ENCODE peak calls at places on chromosomes 12 and 14, in four cellular contexts. F is upper lobe of right lung, S is heart left ventricle, X is pancreas. Q is an unnamed sample.

GRCh38 chr12:65414526-65414925 is 136.0 kb downstream of the MSRB3 start:
- DNase-seq in F (no peak), X (no peak), S (no peak), Q (no peak)

GRCh38 chr12:111443586-111443985 is 37.9 kb downstream of the SH2B3 start:
- DNase-seq in X (no peak), F (no peak), S (no peak), Q (no peak)

GRCh38 chr14:77542349-77543239 is 44.0 kb upstream of the ISM2 start:
- DNase-seq in S (no peak), F (no peak), X (no peak), Q (no peak)

GRCh38 chr14:54737132-54737711 is 165.4 kb downstream of the GCH1 start:
- DNase-seq in S (no peak), F (no peak), X (no peak), Q (no peak)

GRCh38 chr14:96139169-96139568 is 65.5 kb upstream of the BDKRB2 start:
- DNase-seq in S (no peak), X (no peak), F (no peak), Q (no peak)

GRCh38 chr12:42786400-42786799 is 196.9 kb upstream of the PRICKLE1 start:
- DNase-seq in X (no peak), S (no peak), F (no peak), Q (no peak)

GRCh38 chr14:24741871-24742270 is 107.9 kb upstream of the GZMB start:
- DNase-seq in S (no peak), X (no peak), F (no peak), Q (no peak)

GRCh38 chr12:126210026-126210425 is 1144.8 kb downstream of the AACS start:
- DNase-seq in X (no peak), S (no peak), F (no peak), Q (no peak)

GRCh38 chr14:64915797-64916196 is 1.5 kb downstream of the CHURC1 start:
- DNase-seq in X (no peak), F (no peak), S (no peak), Q (no peak)

GRCh38 chr12:7441216-7441615 is 2.7 kb downstream of the CD163L1 start:
- DNase-seq in X (no peak), F (no peak), S (no peak), Q (no peak)

GRCh38 chr12:7444076-7444475 is at the start of gene CD163L1:
- DNase-seq in F (no peak), X (no peak), S (no peak), Q (no peak)

GRCh38 chr12:7444537-7444936 is 584 bp upstream of the CD163L1 start:
- DNase-seq in S (no peak), X (no peak), F (no peak), Q (no peak)

GRCh38 chr12:7434670-7435069 is 9.3 kb downstream of the CD163L1 start:
- DNase-seq in F (no peak), X (no peak), S (no peak), Q (no peak)

GRCh38 chr12:7439579-7440505 is 4.1 kb downstream of the CD163L1 start:
- DNase-seq in F (peak; percentile 68), S (peak; percentile 29), X (peak; percentile 67), Q (peak; percentile 81)
- TF ChIP-seq CTCF in F (no peak), S (no peak), X (no peak), Q (no peak)

DNA sequence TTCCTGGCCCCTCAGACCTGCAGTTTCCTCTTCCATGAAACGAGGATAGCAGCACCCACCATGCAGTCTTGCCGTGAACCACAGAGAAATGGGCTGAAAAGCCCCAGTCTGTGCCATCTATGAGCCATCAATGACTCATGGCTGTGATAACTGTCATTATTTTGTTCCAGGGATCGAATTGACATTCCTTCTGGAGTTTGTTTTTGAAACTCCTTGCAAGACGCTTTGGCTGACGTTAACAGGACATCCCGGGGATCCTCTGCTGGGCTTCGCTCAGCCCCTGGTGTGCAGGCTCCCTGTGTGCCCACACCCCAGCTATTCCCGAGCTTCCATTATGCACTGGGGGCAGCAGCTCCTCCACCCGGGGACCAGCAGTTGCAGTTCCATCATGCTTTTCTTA is 33.8 kb downstream of the MMAB start:
- DNase-seq in S (no peak), F (no peak), X (no peak), Q (no peak)
- H3K27ac ChIP-seq in S (no peak overlapping the region), F (no peak overlapping the region), X (no peak overlapping the region), Q (no peak overlapping the region)

DNA sequence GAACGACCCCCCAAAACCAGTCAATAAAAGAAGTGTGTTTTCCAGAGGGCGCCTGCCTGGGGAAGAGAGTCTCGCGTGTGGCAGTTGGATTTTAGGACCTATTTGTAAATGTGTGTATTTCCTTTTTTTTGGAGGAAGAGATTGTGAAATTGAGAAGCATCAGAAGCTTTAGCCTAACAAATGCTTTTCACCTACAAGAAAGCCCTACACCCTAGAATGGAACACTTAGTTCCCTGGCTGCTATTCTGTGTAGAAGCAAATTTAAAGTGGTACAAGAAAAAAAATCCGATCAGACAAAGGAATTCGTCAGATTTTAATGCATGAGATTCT is 1.4 kb downstream of the RCOR1 start:
- DNase-seq in X (no peak), S (no peak), F (no peak), Q (no peak)
- TF ChIP-seq CTCF in X (no peak), S (no peak), F (no peak), Q (no peak)

GRCh38 chr12:25152055-25152454 is 42.9 kb downstream of the DNAI7 start:
- DNase-seq in X (no peak), S (no peak), F (no peak), Q (no peak)

GRCh38 chr12:25151476-25151875 is 43.5 kb downstream of the DNAI7 start:
- DNase-seq in S (peak; percentile 54), F (no peak), X (no peak), Q (no peak)

DNA sequence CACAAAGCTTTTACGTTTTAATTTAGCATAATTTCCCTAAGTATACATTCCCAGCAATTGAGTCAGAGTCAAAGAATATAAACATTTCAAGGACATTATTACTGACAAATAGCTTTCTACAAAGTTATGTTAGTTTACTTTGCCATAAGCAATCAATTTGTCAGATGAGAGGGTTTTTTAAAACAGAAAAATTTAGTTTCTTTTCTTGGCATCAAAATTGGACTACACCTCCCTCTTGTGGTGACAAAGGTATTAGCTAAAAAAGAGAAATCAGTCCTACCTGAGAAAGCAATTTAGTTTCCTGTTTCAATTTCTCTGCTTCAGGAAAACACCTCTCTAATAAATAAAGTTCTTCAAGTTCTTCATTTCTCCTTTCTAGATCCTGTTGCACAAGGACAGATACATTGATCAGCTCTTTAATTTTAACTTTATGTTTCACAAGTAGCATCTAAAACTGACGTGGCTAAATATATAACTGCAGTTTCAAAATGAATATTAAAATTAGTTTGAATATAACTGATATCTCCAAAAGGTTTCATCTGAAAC is 39.9 kb downstream of the DNAI7 start:
- DNase-seq in F (no peak), X (no peak), S (no peak), Q (no peak)
- H3K27ac ChIP-seq in F (no peak overlapping the region), X (no peak overlapping the region), S (no peak overlapping the region), Q (no peak overlapping the region)

GRCh38 chr14:47676301-47676617 is 854 bp upstream of the MDGA2 start:
- DNase-seq in S (no peak), X (no peak), F (no peak), Q (no peak)

GRCh38 chr14:47675239-47675488 is 241 bp downstream of the MDGA2 start:
- DNase-seq in X (no peak), F (no peak), S (no peak), Q (no peak)

GRCh38 chr14:47675489-47676300 is at the start of gene MDGA2:
- DNase-seq in X (peak; percentile 49), S (no peak), F (peak; percentile 64), Q (peak; percentile 66)

GRCh38 chr14:47678157-47678556 is 2.8 kb upstream of the MDGA2 start:
- DNase-seq in S (no peak), X (no peak), F (no peak), Q (no peak)

DNA sequence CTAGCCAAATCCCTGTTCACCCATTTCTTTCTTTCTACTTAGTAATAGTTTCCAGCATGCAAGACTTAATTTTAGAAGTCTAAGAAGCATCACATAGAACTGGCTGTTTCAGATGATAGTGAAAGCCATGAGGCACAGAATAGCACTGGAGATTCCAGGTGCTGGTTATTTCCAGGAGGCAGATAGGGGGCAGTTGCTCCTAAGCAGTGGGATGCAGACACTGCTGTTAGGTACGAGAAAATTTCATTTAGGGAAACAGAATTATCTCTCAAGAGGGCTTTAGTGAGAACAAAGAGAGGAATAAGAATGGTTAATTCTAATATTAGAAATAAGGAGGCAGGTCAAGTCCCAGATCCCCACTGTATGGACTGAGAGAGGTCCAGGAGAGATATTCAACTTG is 3.6 kb upstream of the MDGA2 start:
- DNase-seq in S (no peak), F (no peak), X (no peak), Q (no peak)
- TF ChIP-seq CTCF in S (no peak), F (no peak), X (no peak), Q (no peak)

GRCh38 chr12:71041481-71041880 is 116.3 kb downstream of the TSPAN8 start:
- DNase-seq in F (no peak), S (no peak), X (no peak), Q (no peak)

GRCh38 chr12:71045781-71046180 is 112.0 kb downstream of the TSPAN8 start:
- DNase-seq in X (no peak), S (no peak), F (no peak), Q (no peak)

GRCh38 chr12:71046215-71046614 is 111.6 kb downstream of the TSPAN8 start:
- DNase-seq in F (no peak), S (no peak), X (no peak), Q (no peak)
- H3K27ac ChIP-seq in F (peak overlapping the region; percentile 63), S (no peak overlapping the region), X (no peak overlapping the region), Q (peak overlapping the region; percentile 24)

GRCh38 chr12:118319627-118320026 is 53.1 kb downstream of the TAOK3 start:
- DNase-seq in F (no peak), S (no peak), X (no peak), Q (no peak)

GRCh38 chr12:118317729-118318128 is 55.0 kb downstream of the TAOK3 start:
- DNase-seq in S (no peak), F (no peak), X (no peak), Q (no peak)

GRCh38 chr12:118315821-118316220 is 56.9 kb downstream of the TAOK3 start:
- DNase-seq in S (no peak), F (no peak), X (no peak), Q (no peak)

DNA sequence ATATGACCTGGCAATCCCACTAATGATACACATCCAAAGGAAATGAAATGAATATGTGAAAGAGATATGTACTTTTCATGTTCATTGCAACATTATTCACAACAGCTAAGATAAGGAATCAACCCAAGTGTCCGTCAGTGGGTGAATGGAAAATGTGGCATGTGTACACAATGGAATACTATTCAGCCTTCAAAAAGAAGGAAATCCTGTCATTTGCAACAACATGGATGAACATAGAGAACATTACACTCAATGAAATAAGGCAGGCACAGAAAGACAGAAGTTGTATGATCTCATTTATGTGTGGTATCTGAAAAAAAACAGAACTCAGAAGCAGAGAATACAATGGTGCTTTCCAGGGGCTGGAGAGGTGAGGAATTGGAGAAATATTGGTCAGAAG is 54.0 kb downstream of the TAOK3 start:
- DNase-seq in F (no peak), S (no peak), X (no peak), Q (no peak)
- TF ChIP-seq CTCF in F (no peak), S (no peak), X (no peak), Q (no peak)

GRCh38 chr12:105935981-105936380 is 202.8 kb downstream of the NUAK1 start:
- DNase-seq in S (no peak), X (no peak), F (no peak), Q (no peak)
- H3K27ac ChIP-seq in S (no peak overlapping the region), X (no peak overlapping the region), F (no peak overlapping the region), Q (no peak overlapping the region)

Q was measured in spleen.